ENCODE peak calls at places on chromosome 2, in six cellular contexts. Z is pancreas; P is HTR-8/SVneo; L is stimulated activated CD4-positive, alpha-beta T cell treated with anti-CD3 and anti-CD28 coated beads, Interleukin-1b, Interleukin-23, amount 100 ng/mL, for 24 hours; X is NCI-H2081; F is activated CD4-positive, alpha-beta T cell treated with anti-CD3 and anti-CD28 coated beads for 4 hours. N is an unnamed sample.

GRCh38 chr2:36403675-36404230 is 48.2 kb downstream of the CRIM1 start:
- DNase-seq in Z (no peak), P (peak; percentile 62), X (no peak), L (no peak), F (no peak), N (peak; percentile 32)

GRCh38 chr2:98390571-98391476 is 44.6 kb downstream of the CNGA3 start:
- DNase-seq in L (no peak), X (no peak), P (no peak), F (no peak), Z (no peak), N (no peak)

GRCh38 chr2:47360937-47361336 is 42.0 kb upstream of the MSH2 start:
- DNase-seq in X (no peak), P (no peak), L (no peak), F (no peak), Z (no peak), N (no peak)

GRCh38 chr2:172046080-172046678 is 39.1 kb upstream of the DLX1 start:
- DNase-seq in Z (no peak), L (no peak), F (no peak), X (no peak), P (no peak), N (no peak)

GRCh38 chr2:237866119-237866621 is 6.7 kb downstream of the RAMP1 start:
- DNase-seq in X (no peak), P (peak; percentile 61), Z (no peak), L (no peak), F (no peak), N (no peak)

GRCh38 chr2:157261199-157261782 is 3.8 kb downstream of the GALNT5 start:
- DNase-seq in Z (no peak), L (peak; percentile 18), X (no peak), F (peak; percentile 43), P (no peak), N (peak; percentile 28)

GRCh38 chr2:165793779-165794519 is at the start of gene GALNT3:
- DNase-seq in F (peak; percentile 10), X (peak; percentile 97), P (no peak), Z (peak; percentile 97), L (no peak), N (no peak)

GRCh38 chr2:62992561-62992960 is 58.1 kb upstream of the OTX1 start:
- DNase-seq in F (no peak), L (no peak), X (no peak), P (no peak), Z (no peak), N (no peak)

GRCh38 chr2:209340522-209340921 is 83.3 kb upstream of the MAP2 start:
- DNase-seq in P (no peak), Z (no peak), F (no peak), L (no peak), X (no peak), N (no peak)

GRCh38 chr2:48860391-48860790 is 104.9 kb upstream of the LHCGR start:
- DNase-seq in L (no peak), F (no peak), X (no peak), Z (no peak), P (no peak), N (no peak)

GRCh38 chr2:137764638-137765037 is 199.6 kb upstream of the HNMT start:
- DNase-seq in Z (no peak), F (no peak), L (no peak), P (no peak), X (no peak), N (no peak)

GRCh38 chr2:241443486-241444223 is 64.7 kb downstream of the STK25 start:
- DNase-seq in P (no peak), F (peak; percentile 89), Z (no peak), X (no peak), L (peak; percentile 86), N (no peak)

GRCh38 chr2:136751406-136751805 is 13.9 kb upstream of the THSD7B start:
- DNase-seq in F (no peak), L (no peak), P (no peak), X (no peak), Z (no peak), N (no peak)

GRCh38 chr2:101040761-101041160 is 38.7 kb downstream of the RPL31 start:
- DNase-seq in L (no peak), Z (no peak), X (no peak), F (no peak), P (no peak), N (no peak)

GRCh38 chr2:21047161-21048009 is 3.5 kb upstream of the APOB start:
- DNase-seq in P (no peak), Z (peak; percentile 38), X (peak; percentile 93), L (no peak), F (no peak), N (no peak)

GRCh38 chr2:2646312-2647051 is 315.4 kb upstream of the MYT1L start:
- DNase-seq in X (no peak), Z (no peak), F (peak; percentile 18), L (no peak), P (no peak), N (no peak)

GRCh38 chr2:104658149-104658839 is 195.6 kb upstream of the POU3F3 start:
- DNase-seq in X (no peak), Z (no peak), L (no peak), P (no peak), F (no peak), N (no peak)

GRCh38 chr2:64988420-64989125 is 626 bp upstream of the SLC1A4 start:
- DNase-seq in P (peak; percentile 83), F (peak; percentile 38), X (peak; percentile 72), L (peak; percentile 22), Z (peak; percentile 77), N (no peak)

GRCh38 chr2:239378021-239378917 is 22.6 kb downstream of the HDAC4 start:
- DNase-seq in X (no peak), F (no peak), P (no peak), Z (no peak), L (no peak), N (no peak)

GRCh38 chr2:43082111-43082877 is 144.1 kb downstream of the ZFP36L2 start:
- DNase-seq in X (no peak), P (peak; percentile 71), F (no peak), L (no peak), Z (no peak), N (peak; percentile 30)

GRCh38 chr2:233919938-233920337 is 2.8 kb downstream of the TRPM8 start:
- DNase-seq in F (no peak), Z (no peak), X (no peak), P (peak; percentile 22), L (no peak), N (no peak)